ENCODE peak calls at places on chromosome 18, in four cellular contexts. H is GM12878, C is HepG2, M is K562. A is an unnamed sample.

GRCh38 chr18:37577051-37577611 is 11.5 kb upstream of the CELF4 start:
- DNase-seq in C (no peak), H (no peak), M (no peak), A (no peak)

GRCh38 chr18:9741821-9742541 is 33.9 kb downstream of the RAB31 start:
- DNase-seq in M (no peak), H (no peak), C (peak; percentile 29), A (no peak)

GRCh38 chr18:58596265-58596681 is 32.6 kb downstream of the ALPK2 start:
- DNase-seq in H (no peak), M (no peak), C (no peak), A (no peak)

GRCh38 chr18:7514796-7515440 is 52.2 kb upstream of the PTPRM start:
- DNase-seq in H (no peak), C (no peak), M (no peak), A (no peak)

GRCh38 chr18:7366597-7366996 is 135.7 kb downstream of the LRRC30 start:
- DNase-seq in M (no peak), C (no peak), H (no peak), A (no peak)

GRCh38 chr18:8706981-8707940 is 1.9 kb downstream of the MTCL1 start:
- DNase-seq in M (no peak), C (no peak), H (no peak), A (peak; percentile 39)

GRCh38 chr18:5542393-5543035 is 1.3 kb downstream of the EPB41L3 start:
- DNase-seq in H (no peak), M (no peak), C (no peak), A (peak; percentile 10)

GRCh38 chr18:22816266-22817176 is 116.6 kb upstream of the RBBP8 start:
- DNase-seq in M (no peak), H (no peak), C (peak; percentile 32), A (no peak)

GRCh38 chr18:22667616-22668422 is 250.1 kb upstream of the CTAGE1 start:
- DNase-seq in C (no peak), H (peak; percentile 20), M (peak; percentile 88), A (no peak)

GRCh38 chr18:67359868-67360838 is 156.4 kb downstream of the DSEL start:
- DNase-seq in C (peak; percentile 29), H (no peak), M (no peak), A (peak; percentile 3)

GRCh38 chr18:10090668-10091067 is 176.9 kb downstream of the VAPA start:
- DNase-seq in C (peak; percentile 44), H (no peak), M (no peak), A (no peak)

GRCh38 chr18:74196220-74197119 is 48.1 kb downstream of the TIMM21 start:
- DNase-seq in M (peak; percentile 70), H (peak; percentile 36), C (peak; percentile 76), A (peak; percentile 62)

GRCh38 chr18:9876867-9877654 is 8.7 kb upstream of the TXNDC2 start:
- DNase-seq in H (no peak), M (peak; percentile 92), C (peak; percentile 30), A (no peak)

GRCh38 chr18:41391616-41392610 is 563.1 kb upstream of the PIK3C3 start:
- DNase-seq in H (no peak), C (peak; percentile 47), M (no peak), A (peak; percentile 27)

GRCh38 chr18:845152-845819 is 33.2 kb upstream of the YES1 start:
- DNase-seq in M (no peak), C (peak; percentile 70), H (no peak), A (no peak)

GRCh38 chr18:7272268-7273049 is 41.6 kb downstream of the LRRC30 start:
- DNase-seq in M (peak; percentile 16), H (no peak), C (peak; percentile 55), A (peak; percentile 15)

GRCh38 chr18:53971331-53971730 is 253.1 kb downstream of the MBD2 start:
- DNase-seq in M (no peak), H (no peak), C (no peak), A (no peak)

GRCh38 chr18:59414254-59414653 is 55.2 kb upstream of the LMAN1 start:
- DNase-seq in M (no peak), H (no peak), C (no peak), A (no peak)

GRCh38 chr18:51890762-51891161 is 449.2 kb upstream of the DCC start:
- DNase-seq in H (no peak), C (no peak), M (no peak), A (no peak)

GRCh38 chr18:13455470-13455869 is 236.9 kb downstream of the LDLRAD4 start:
- DNase-seq in M (no peak), H (no peak), C (no peak), A (no peak)

GRCh38 chr18:70666936-70667335 is 378.1 kb downstream of the SOCS6 start:
- DNase-seq in H (no peak), M (no peak), C (no peak), A (no peak)

GRCh38 chr18:27600245-27600644 is 415.1 kb upstream of the CHST9 start:
- DNase-seq in C (no peak), M (no peak), H (no peak), A (no peak)

GRCh38 chr18:66825347-66825746 is 221.5 kb upstream of the CDH19 start:
- DNase-seq in M (no peak), H (no peak), C (no peak), A (no peak)

GRCh38 chr18:74899554-74899953 is 301.9 kb downstream of the ZNF407 start:
- DNase-seq in M (no peak), H (no peak), C (no peak), A (no peak)

GRCh38 chr18:50194623-50195532 is at the start of gene MYO5B:
- DNase-seq in H (no peak), C (peak; percentile 63), M (peak; percentile 63), A (peak; percentile 67)

GRCh38 chr18:41828137-41828536 is 126.9 kb upstream of the PIK3C3 start:
- DNase-seq in M (no peak), C (no peak), H (no peak), A (no peak)

GRCh38 chr18:6039055-6039454 is 143.7 kb upstream of the TMEM200C start:
- DNase-seq in H (no peak), M (no peak), C (no peak), A (no peak)

GRCh38 chr18:13273800-13274199 is 55.2 kb downstream of the LDLRAD4 start:
- DNase-seq in H (no peak), C (no peak), M (no peak), A (no peak)

GRCh38 chr18:21458322-21458721 is 142.2 kb downstream of the ESCO1 start:
- DNase-seq in H (no peak), M (no peak), C (no peak), A (no peak)

GRCh38 chr18:55544028-55544427 is 44.0 kb downstream of the TCF4 start:
- DNase-seq in M (no peak), C (no peak), H (no peak), A (no peak)

GRCh38 chr18:58279504-58280158 is 235.6 kb downstream of the NEDD4L start:
- DNase-seq in C (no peak), M (no peak), H (no peak), A (no peak)

GRCh38 chr18:67239826-67240225 is 276.7 kb downstream of the DSEL start:
- DNase-seq in C (no peak), H (no peak), M (no peak), A (no peak)

GRCh38 chr18:63559567-63560491 is 17.7 kb downstream of the SERPINB12 start:
- DNase-seq in H (no peak), M (no peak), C (no peak), A (no peak)

GRCh38 chr18:8319798-8320477 is 289.3 kb upstream of the RAB12 start:
- DNase-seq in C (no peak), H (no peak), M (no peak), A (no peak)

GRCh38 chr18:10515456-10515855 is 10.4 kb upstream of the NAPG start:
- DNase-seq in H (no peak), M (no peak), C (no peak), A (no peak)

GRCh38 chr18:13877133-13877532 is 38.2 kb downstream of the MC2R start:
- DNase-seq in H (no peak), C (no peak), M (no peak), A (no peak)

GRCh38 chr18:80154293-80154692 is 45.2 kb downstream of the ADNP2 start:
- DNase-seq in H (peak; percentile 23), C (peak; percentile 30), M (peak; percentile 37), A (peak; percentile 13)

DNA sequence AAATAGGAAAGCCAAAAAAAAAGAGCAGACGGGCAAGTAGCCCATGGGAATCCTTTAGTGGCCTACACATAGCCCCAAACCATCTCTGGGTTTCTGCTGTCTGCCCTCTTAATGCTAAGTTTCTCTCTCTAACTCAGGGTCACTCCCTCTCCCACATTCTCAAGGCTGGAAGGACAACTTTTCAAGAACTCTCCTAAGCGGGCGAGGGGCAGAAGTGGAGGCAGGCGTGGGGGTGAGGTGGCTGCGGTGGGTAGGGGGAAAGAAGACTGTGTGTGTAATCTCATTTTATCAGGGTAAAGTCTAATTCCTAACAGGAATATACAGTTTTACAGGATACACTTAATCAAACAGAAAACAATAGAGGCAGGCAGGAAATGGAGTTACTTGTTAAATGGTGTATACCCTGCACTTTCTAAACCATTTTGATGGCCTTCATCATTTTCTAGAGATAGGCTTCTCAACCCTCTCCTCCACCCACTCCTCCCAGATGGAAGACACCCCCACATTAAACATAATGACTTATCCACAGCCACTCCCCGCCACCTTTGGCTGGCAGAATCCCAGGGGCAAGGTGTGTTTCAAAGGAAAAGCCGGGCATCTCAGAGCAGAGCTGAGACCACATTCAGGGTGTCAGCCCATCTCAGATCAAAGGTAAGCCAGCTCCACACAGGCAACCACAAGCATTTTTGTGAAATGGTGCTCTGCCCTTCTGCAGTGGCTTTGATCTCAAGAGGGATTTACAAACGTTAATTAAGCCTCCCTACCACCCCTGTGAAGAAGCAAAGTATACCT is 6.8 kb downstream of the SMAD7 start:
- DNase-seq in C (no peak), H (no peak), M (no peak), A (no peak)
- TF ChIP-seq SP1 in C (no peak), H (no peak), M (no peak), A (no peak)

DNA sequence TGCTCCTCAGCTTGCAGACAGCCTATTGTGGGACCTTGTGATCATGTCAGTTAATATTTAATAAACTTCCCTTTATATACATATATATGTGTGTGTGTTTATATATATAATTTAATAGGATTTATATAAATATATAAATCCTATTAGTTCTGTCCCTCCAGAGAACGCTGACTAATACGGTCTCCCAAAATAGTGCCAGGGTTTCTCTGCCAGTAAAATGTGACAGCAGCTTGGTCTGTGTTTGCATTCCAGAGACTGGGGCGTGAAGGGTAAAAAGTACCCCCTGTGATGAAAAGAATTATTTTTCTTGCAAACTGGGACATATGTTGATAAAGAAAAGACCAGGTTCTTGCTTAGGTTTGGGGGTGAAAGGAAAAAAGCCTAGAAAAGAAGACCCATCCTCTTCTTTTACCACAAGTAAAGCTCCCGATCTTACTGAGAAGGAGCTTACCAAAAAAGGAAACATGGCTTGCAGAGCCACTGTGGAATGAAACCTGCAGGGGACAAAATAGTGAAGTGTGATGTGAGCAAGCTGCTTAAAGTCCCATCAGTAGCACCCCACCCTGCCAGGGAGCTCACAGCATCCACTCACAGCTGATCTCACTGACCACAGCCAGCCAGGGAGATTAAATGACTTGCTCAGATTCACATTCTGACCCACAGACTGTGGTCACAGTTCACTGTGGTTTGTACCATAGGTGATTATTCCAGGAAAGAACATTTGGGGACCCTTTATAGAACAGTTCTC is 110.9 kb upstream of the RMP24 start:
- DNase-seq in H (peak; percentile 33), C (no peak), M (no peak), A (no peak)
- TF ChIP-seq BHLHE40 in H (no peak), C (no peak), M (no peak), A (no peak)

GRCh38 chr18:76169733-76170132 is 325.3 kb downstream of the ZNF516 start:
- DNase-seq in C (no peak), M (peak; percentile 17), H (no peak), A (peak; percentile 11)
- TF ChIP-seq SP1 in C (no peak), M (no peak), H (no peak), A (no peak)

GRCh38 chr18:23855721-23856120 is 158.8 kb upstream of the TTC39C start:
- DNase-seq in H (no peak), M (no peak), C (no peak), A (no peak)
- TF ChIP-seq BHLHE40 in H (no peak), M (no peak), C (no peak), A (no peak)

A was measured in HEK293T.